ENCODE peak calls at places on chromosomes 13 and 19, in nine cellular contexts. Y is AG08396; R is Calu3; L is right cardiac atrium; K is GM23338; W is EL; Z is central memory CD8-positive, alpha-beta T cell; J is tibial artery; X is GM04503. N is an unnamed sample.

GRCh38 chr19:33905473-33905936 is 108.8 kb downstream of the KCTD15 start:
- DNase-seq in L (peak), J (no peak), X (no peak), R (peak), Z (no peak), W (no peak), Y (no peak), K (peak), N (no peak)

GRCh38 chr13:102317593-102317992 is 84.3 kb downstream of the FGF14 start:
- DNase-seq in J (peak), Z (no peak), Y (peak), R (no peak), L (peak), K (no peak), X (no peak), W (no peak), N (no peak)

GRCh38 chr13:110756268-110756667 is 42.8 kb downstream of the ING1 start:
- DNase-seq in R (no peak), K (peak), Y (no peak), J (no peak), L (no peak), X (peak), Z (no peak), W (peak), N (no peak)

GRCh38 chr13:31282741-31283455 is 83.1 kb downstream of the B3GLCT start:
- DNase-seq in X (no peak), J (no peak), Z (no peak), Y (no peak), W (no peak), L (no peak), K (no peak), R (no peak), N (no peak)

GRCh38 chr13:78659450-78660110 is 625 bp upstream of the OBI1 start:
- DNase-seq in Z (no peak), W (no peak), Y (peak), X (no peak), L (no peak), J (no peak), K (no peak), R (no peak), N (no peak)

GRCh38 chr13:48000559-48001126 is 430 bp downstream of the SUCLA2 start:
- DNase-seq in Z (no peak), W (peak), X (no peak), Y (peak), L (no peak), R (peak), J (no peak), K (peak), N (peak)

GRCh38 chr13:95404141-95404882 is 103.1 kb upstream of the ABCC4 start:
- DNase-seq in L (peak), K (peak), W (peak), Y (peak), J (peak), Z (peak), R (peak), X (peak), N (peak)

GRCh38 chr19:46704379-46705076 is 12.4 kb downstream of the PRKD2 start:
- DNase-seq in K (peak), R (peak), Z (peak), J (peak), W (peak), Y (peak), X (no peak), L (peak), N (peak)

GRCh38 chr13:43284162-43284561 is 260.8 kb downstream of the DNAJC15 start:
- DNase-seq in L (no peak), J (no peak), R (no peak), X (no peak), W (peak), Y (no peak), K (no peak), Z (no peak), N (no peak)

GRCh38 chr13:97875911-97876310 is 77.6 kb upstream of the IPO5 start:
- DNase-seq in K (peak), Z (no peak), W (no peak), J (no peak), R (no peak), Y (no peak), L (no peak), X (no peak), N (no peak)

GRCh38 chr13:51397262-51397933 is 55.4 kb downstream of the INTS6 start:
- DNase-seq in K (peak), X (peak), W (peak), R (no peak), Z (no peak), L (no peak), Y (peak), J (peak), N (peak)

GRCh38 chr13:60229708-60230272 is 66.1 kb upstream of the DIAPH3 start:
- DNase-seq in Z (no peak), X (no peak), J (no peak), R (no peak), W (no peak), L (no peak), Y (no peak), K (no peak), N (no peak)

GRCh38 chr19:7833225-7834156 is 3.5 kb downstream of the EVI5L start:
- DNase-seq in Y (no peak), K (no peak), X (peak), L (peak), J (no peak), Z (no peak), W (peak), R (peak), N (no peak)

GRCh38 chr19:42273407-42274064 is 4.5 kb downstream of the CIC start:
- DNase-seq in K (no peak), X (no peak), Y (no peak), Z (no peak), W (no peak), J (no peak), L (no peak), R (no peak), N (no peak)

GRCh38 chr19:50565984-50566903 is 2.0 kb downstream of the LRRC4B start:
- DNase-seq in W (no peak), J (no peak), Z (no peak), Y (no peak), X (no peak), L (no peak), K (peak), R (no peak), N (no peak)

GRCh38 chr19:2282062-2282861 is at the start of gene PEAK3:
- DNase-seq in K (peak), L (peak), R (no peak), X (no peak), J (peak), Z (no peak), W (peak), Y (no peak), N (no peak)

GRCh38 chr19:14383898-14384669 is 2.8 kb downstream of the ADGRE5 start:
- DNase-seq in Z (no peak), K (no peak), Y (peak), R (peak), X (no peak), L (no peak), J (peak), W (peak), N (no peak)

GRCh38 chr19:43595605-43595998 is 332 bp downstream of the IRGQ start:
- DNase-seq in J (no peak), R (peak), X (no peak), W (no peak), L (no peak), K (no peak), Z (no peak), Y (no peak), N (no peak)

GRCh38 chr13:100721885-100722512 is 47.4 kb upstream of the TMTC4 start:
- DNase-seq in R (peak), K (peak), L (no peak), J (no peak), Z (no peak), X (no peak), W (peak), Y (peak), N (peak)

GRCh38 chr19:6126335-6126974 is 9.0 kb upstream of the ACSBG2 start:
- DNase-seq in X (no peak), Y (peak), K (peak), L (no peak), Z (no peak), W (peak), J (no peak), R (peak), N (peak)

GRCh38 chr13:46516624-46517318 is 36.2 kb upstream of the LRCH1 start:
- DNase-seq in R (no peak), K (peak), J (no peak), X (no peak), Y (no peak), L (no peak), Z (no peak), W (no peak), N (no peak)

N was measured in T47D.